ENCODE peak calls at places on chromosomes 7 and 10, in nine cellular contexts. T, P, X, C, S, F, A, K and O are unnamed samples.

GRCh38 chr10:33388805-33389204 is 54.3 kb upstream of the NRP1 start:
- DNase-seq in T (no peak), P (no peak), X (no peak), C (no peak), S (no peak), F (no peak), A (no peak), K (no peak), O (no peak)

GRCh38 chr10:126090911-126091728 is 194.8 kb downstream of the FANK1 start:
- DNase-seq in T (no peak), P (no peak), X (peak; percentile 97), C (no peak), S (peak; percentile 62), F (no peak), A (peak; percentile 72), K (no peak), O (peak; percentile 69)

GRCh38 chr10:77011823-77012566 is 625.6 kb downstream of the KCNMA1 start:
- DNase-seq in T (no peak), P (no peak), X (no peak), C (no peak), S (no peak), F (no peak), A (no peak), K (no peak), O (no peak)

GRCh38 chr7:7736671-7737070 is 18.3 kb upstream of the RPA3 start:
- DNase-seq in T (no peak), P (no peak), X (no peak), C (no peak), S (no peak), F (no peak), A (no peak), K (no peak), O (no peak)

GRCh38 chr10:74925716-74926115 is 99.3 kb downstream of the KAT6B start:
- DNase-seq in T (peak; percentile 25), P (no peak), X (no peak), C (no peak), S (no peak), F (no peak), A (no peak), K (no peak), O (no peak)

GRCh38 chr10:28891058-28891713 is 213.9 kb downstream of the BAMBI start:
- DNase-seq in T (no peak), P (no peak), X (peak; percentile 66), C (no peak), S (no peak), F (no peak), A (no peak), K (no peak), O (no peak)

GRCh38 chr10:78205457-78205856 is 171.8 kb downstream of the RPS24 start:
- DNase-seq in T (no peak), P (no peak), X (no peak), C (no peak), S (no peak), F (no peak), A (no peak), K (peak; percentile 15), O (no peak)

GRCh38 chr7:2510909-2511768 is 8.4 kb upstream of the LFNG start:
- DNase-seq in T (no peak), P (peak; percentile 70), X (no peak), C (peak; percentile 69), S (no peak), F (no peak), A (no peak), K (peak; percentile 65), O (no peak)

GRCh38 chr10:74035324-74035723 is 37.4 kb downstream of the VCL start:
- DNase-seq in T (no peak), P (no peak), X (no peak), C (no peak), S (peak; percentile 67), F (no peak), A (peak; percentile 52), K (no peak), O (no peak)

GRCh38 chr10:14093735-14094484 is 236.8 kb downstream of the FRMD4A start:
- DNase-seq in T (no peak), P (no peak), X (peak; percentile 42), C (no peak), S (peak; percentile 72), F (no peak), A (peak; percentile 70), K (no peak), O (peak; percentile 81)

GRCh38 chr7:158541330-158542010 is 46.2 kb downstream of the PTPRN2 start:
- DNase-seq in T (no peak), P (no peak), X (no peak), C (no peak), S (no peak), F (no peak), A (no peak), K (no peak), O (no peak)

GRCh38 chr10:58511765-58512469 is 755 bp upstream of the BICC1 start:
- DNase-seq in T (peak; percentile 18), P (peak; percentile 50), X (peak; percentile 24), C (no peak), S (no peak), F (peak; percentile 3), A (no peak), K (no peak), O (peak; percentile 53)
- H3K4me3 ChIP-seq in T (peak overlapping the region; percentile 46), P (peak overlapping the region; percentile 25), X (peak overlapping the region; percentile 52), C (peak overlapping the region; percentile 88), S (peak overlapping the region; percentile 80), F (no peak overlapping the region), A (peak overlapping the region; percentile 54), K (no peak overlapping the region), O (peak overlapping the region; percentile 91)

GRCh38 chr7:155809332-155809946 is 2.8 kb downstream of the SHH start:
- DNase-seq in T (no peak), P (peak; percentile 67), X (no peak), C (peak; percentile 55), S (no peak), F (no peak), A (no peak), K (no peak), O (no peak)

GRCh38 chr7:155808551-155809331 is 3.5 kb downstream of the SHH start:
- DNase-seq in T (no peak), P (peak; percentile 76), X (no peak), C (peak; percentile 67), S (no peak), F (peak; percentile 35), A (no peak), K (no peak), O (no peak)

GRCh38 chr7:155806096-155806871 is 6.0 kb downstream of the SHH start:
- DNase-seq in T (no peak), P (no peak), X (no peak), C (no peak), S (peak; percentile 27), F (no peak), A (no peak), K (no peak), O (no peak)

GRCh38 chr7:155807013-155807804 is 5.1 kb downstream of the SHH start:
- DNase-seq in T (no peak), P (peak; percentile 18), X (no peak), C (no peak), S (no peak), F (no peak), A (no peak), K (no peak), O (no peak)

DNA sequence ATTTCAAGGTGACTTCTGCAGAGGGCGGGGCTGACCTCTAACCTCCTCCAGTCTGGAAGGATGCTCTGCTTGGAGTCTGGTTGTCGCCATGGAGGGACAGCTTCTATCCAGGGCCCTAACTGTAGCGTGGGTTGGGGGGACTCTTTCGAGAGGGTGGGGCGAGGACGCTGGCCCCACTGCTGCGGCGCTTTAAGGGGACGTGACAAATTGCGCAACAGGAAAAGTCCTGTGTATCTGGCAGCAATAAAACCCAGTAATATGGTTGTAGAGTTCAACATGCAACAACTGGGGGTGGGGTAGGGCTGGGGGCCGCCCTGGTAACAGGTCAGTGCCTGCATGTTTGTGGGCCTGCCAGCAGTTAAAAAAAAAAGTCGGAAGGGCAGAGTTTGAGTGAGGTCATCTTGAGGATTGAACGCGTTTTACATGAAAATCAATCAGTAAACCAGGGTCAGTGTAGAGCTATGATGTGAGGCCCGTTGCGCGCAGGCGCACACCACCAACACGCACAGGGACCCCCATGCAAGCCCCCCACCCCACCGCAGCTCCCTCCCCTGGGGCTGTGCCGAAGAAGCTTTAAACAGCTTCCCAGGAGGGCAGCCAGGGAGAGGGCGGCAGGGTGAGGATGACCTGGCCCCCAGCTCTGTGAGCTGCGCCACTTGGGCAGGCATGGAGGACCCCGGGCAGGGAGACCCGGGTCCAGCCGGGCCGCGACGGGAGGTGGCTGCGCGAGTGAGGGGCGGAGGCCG is 4.3 kb downstream of the SHH start:
- DNase-seq in T (no peak), P (peak; percentile 84), X (no peak), C (no peak), S (no peak), F (no peak), A (no peak), K (no peak), O (no peak)
- H3K4me3 ChIP-seq in T (peak overlapping the region; percentile 14), P (peak overlapping the region; percentile 48), X (no peak overlapping the region), C (peak overlapping the region; percentile 46), S (no peak overlapping the region), F (no peak overlapping the region), A (no peak overlapping the region), K (no peak overlapping the region), O (peak overlapping the region; percentile 33)

DNA sequence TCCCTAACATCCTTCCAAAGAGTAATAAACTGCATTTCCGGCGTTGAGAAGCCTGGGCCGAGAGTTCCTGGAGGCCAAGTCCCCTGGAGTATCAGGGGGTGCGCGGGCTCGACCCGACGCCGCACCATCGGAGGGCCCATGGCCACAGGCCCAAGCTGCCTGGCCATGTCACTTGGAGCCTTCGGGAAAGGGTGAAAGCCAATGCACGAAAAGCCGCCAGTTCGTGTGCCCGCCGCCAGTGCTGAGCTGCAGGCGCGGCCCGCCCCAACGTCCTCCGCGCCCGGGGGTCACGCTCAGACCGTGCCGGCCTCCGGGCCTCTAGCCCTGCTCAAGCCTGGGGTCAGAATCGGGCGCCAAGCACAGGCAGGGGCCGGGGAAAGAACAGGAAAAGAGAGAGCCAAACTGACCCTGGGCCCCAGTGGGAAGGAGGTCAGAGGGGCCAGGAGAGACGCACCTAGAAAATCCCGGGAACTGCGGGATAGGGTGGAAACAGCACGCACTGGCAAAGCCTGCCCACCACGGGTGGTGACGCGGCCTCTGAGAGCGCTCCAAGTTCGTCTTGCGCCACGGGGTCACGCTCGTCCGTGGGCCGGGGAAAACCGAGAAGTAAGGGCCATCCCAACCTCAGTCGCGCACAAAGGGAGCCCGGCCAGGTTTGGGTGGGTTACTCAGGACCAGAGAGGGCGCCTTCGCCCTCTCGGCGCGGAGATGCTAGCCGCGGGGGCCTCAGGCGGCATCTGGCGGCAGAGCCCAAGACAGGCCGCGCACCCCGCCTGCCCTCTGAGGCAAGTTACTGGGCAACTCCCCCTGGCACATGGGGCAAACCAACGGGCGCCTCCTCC is 4.2 kb upstream of the EBF3 start:
- DNase-seq in T (no peak), P (no peak), X (no peak), C (no peak), S (no peak), F (no peak), A (no peak), K (no peak), O (no peak)
- H3K4me3 ChIP-seq in T (no peak overlapping the region), P (no peak overlapping the region), X (no peak overlapping the region), C (no peak overlapping the region), S (no peak overlapping the region), F (no peak overlapping the region), A (no peak overlapping the region), K (no peak overlapping the region), O (peak overlapping the region; percentile 85)

DNA sequence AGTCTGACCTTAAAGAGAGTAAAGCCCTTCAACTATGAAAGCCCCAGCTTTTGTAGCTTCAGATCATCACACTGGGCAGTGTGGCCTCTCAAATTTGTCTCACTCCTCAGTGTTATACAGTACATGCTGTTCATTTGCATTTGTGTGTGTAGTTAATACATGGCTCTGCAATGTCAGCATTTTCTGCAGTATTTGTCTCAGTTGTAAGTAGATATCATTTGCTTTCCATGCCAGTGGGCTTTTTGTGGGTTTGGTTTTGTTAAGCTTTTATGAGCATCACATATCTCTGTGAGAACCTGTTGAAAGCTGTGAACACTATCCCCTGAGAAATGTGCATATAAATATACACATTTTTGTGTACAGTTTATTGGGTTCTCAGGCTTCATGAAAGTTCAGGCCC is 57.0 kb downstream of the ZNF277 start:
- DNase-seq in T (no peak), P (no peak), X (no peak), C (no peak), S (peak; percentile 14), F (no peak), A (peak; percentile 6), K (no peak), O (no peak)
- H3K4me3 ChIP-seq in T (no peak overlapping the region), P (no peak overlapping the region), X (no peak overlapping the region), C (no peak overlapping the region), S (no peak overlapping the region), F (no peak overlapping the region), A (no peak overlapping the region), K (no peak overlapping the region), O (no peak overlapping the region)